ENCODE peak calls at places on chromosomes 7 and 10, in eight cellular contexts. Y, K, P, U, V, X, F and I are unnamed samples.

GRCh38 chr7:130896898-130897514 is 163.0 kb upstream of the KLF14 start:
- DNase-seq in K (peak), F (peak), V (peak), U (peak), X (peak), P (peak), Y (peak), I (peak)

GRCh38 chr10:63236113-63236935 is 103.2 kb downstream of the NRBF2 start:
- DNase-seq in X (peak), K (no peak), F (no peak), P (no peak), U (peak), V (no peak), Y (no peak), I (peak)

GRCh38 chr7:149109969-149110368 is 16.2 kb downstream of the ZNF425 start:
- DNase-seq in X (no peak), V (no peak), K (no peak), P (no peak), Y (no peak), U (no peak), F (no peak), I (no peak)

GRCh38 chr7:80902035-80902434 is 16.8 kb downstream of the SEMA3C start:
- DNase-seq in U (no peak), Y (no peak), X (no peak), V (no peak), P (no peak), F (no peak), K (no peak), I (no peak)

GRCh38 chr10:78772083-78772482 is 296.7 kb upstream of the ZMIZ1 start:
- DNase-seq in U (no peak), V (no peak), K (no peak), F (no peak), P (no peak), Y (no peak), X (no peak), I (no peak)

GRCh38 chr7:80498481-80499349 is 13.1 kb downstream of the GNAT3 start:
- DNase-seq in F (no peak), X (no peak), V (no peak), K (no peak), U (peak), P (no peak), Y (no peak), I (no peak)

GRCh38 chr7:73429218-73429617 is 4.4 kb upstream of the FZD9 start:
- DNase-seq in F (peak), P (no peak), K (no peak), Y (peak), X (no peak), V (peak), U (no peak), I (no peak)

GRCh38 chr7:604884-605531 is 85.4 kb upstream of the PDGFA start:
- DNase-seq in Y (no peak), K (no peak), X (no peak), V (no peak), P (no peak), F (no peak), U (peak), I (no peak)